ENCODE peak calls at places on chromosomes 5 and 9, in eight cellular contexts. F is activated CD8-positive, alpha-beta T cell treated with anti-CD3 and anti-CD28 coated beads for 36 hours; Q is activated naive CD8-positive, alpha-beta T cell treated with anti-CD3 and anti-CD28 coated beads, Interleukin-2, amount 10 ng/mL, durations not matched to agents 7 days and 5 days; B is Right ventricle myocardium inferior; W is stimulated activated effector memory CD8-positive, alpha-beta T cell treated with anti-CD3 and anti-CD28 coated beads, Interleukin-12 subunit alpha, Interleukin-12 subunit beta, amount 100 ng/mL, for 72 hours; L is aorta; M is right lobe of liver; I is Right ventricle myocardium superior. U is an unnamed sample.

GRCh38 chr9:530681-531080 is 310.8 kb upstream of the DMRT1 start:
- ATAC-seq in F (no peak), Q (no peak), B (peak; percentile 77), W (no peak), L (peak; percentile 79), M (no peak), I (peak; percentile 72), U (no peak)

GRCh38 chr5:34525761-34526160 is 130.4 kb upstream of the RAI14 start:
- ATAC-seq in F (no peak), Q (no peak), B (no peak), W (no peak), L (no peak), M (peak; percentile 44), I (no peak), U (no peak)

GRCh38 chr9:93207326-93207814 is 23.4 kb downstream of the WNK2 start:
- ATAC-seq in F (no peak), Q (no peak), B (peak; percentile 71), W (no peak), L (peak; percentile 84), M (peak; percentile 37), I (peak; percentile 69), U (no peak)

GRCh38 chr5:75666801-75667200 is 50.4 kb downstream of the POC5 start:
- ATAC-seq in F (no peak), Q (no peak), B (no peak), W (no peak), L (no peak), M (no peak), I (no peak), U (no peak)

GRCh38 chr5:168685566-168685965 is 106.4 kb upstream of the PANK3 start:
- ATAC-seq in F (no peak), Q (no peak), B (no peak), W (no peak), L (no peak), M (no peak), I (no peak), U (no peak)

GRCh38 chr9:19748278-19749126 is 40.3 kb downstream of the SLC24A2 start:
- ATAC-seq in F (peak; percentile 66), Q (peak; percentile 88), B (no peak), W (peak; percentile 91), L (no peak), M (peak; percentile 48), I (no peak), U (peak; percentile 91)

GRCh38 chr9:123761905-123762605 is 167.9 kb downstream of the DENND1A start:
- ATAC-seq in F (no peak), Q (no peak), B (no peak), W (no peak), L (no peak), M (peak; percentile 75), I (no peak), U (no peak)

GRCh38 chr9:95852059-95853032 is 23.1 kb upstream of the ERCC6L2 start:
- ATAC-seq in F (peak; percentile 95), Q (peak; percentile 65), B (no peak), W (peak; percentile 99), L (no peak), M (no peak), I (no peak), U (peak; percentile 99)

GRCh38 chr9:5013379-5013778 is 28.3 kb downstream of the JAK2 start:
- ATAC-seq in F (no peak), Q (no peak), B (peak; percentile 62), W (no peak), L (peak; percentile 79), M (no peak), I (peak; percentile 85), U (no peak)

GRCh38 chr5:43699910-43700309 is 96.9 kb downstream of the NNT start:
- ATAC-seq in F (no peak), Q (no peak), B (peak; percentile 67), W (no peak), L (no peak), M (peak; percentile 69), I (peak; percentile 67), U (no peak)

GRCh38 chr5:7087719-7088297 is 308.1 kb upstream of the ADCY2 start:
- ATAC-seq in F (no peak), Q (no peak), B (no peak), W (no peak), L (no peak), M (peak; percentile 25), I (no peak), U (no peak)

GRCh38 chr5:93599427-93600146 is 16.6 kb downstream of the NR2F1 start:
- ATAC-seq in F (no peak), Q (no peak), B (no peak), W (no peak), L (no peak), M (peak; percentile 13), I (no peak), U (no peak)

GRCh38 chr5:179314606-179315355 is 30.5 kb downstream of the ADAMTS2 start:
- ATAC-seq in F (no peak), Q (no peak), B (peak; percentile 45), W (no peak), L (no peak), M (no peak), I (peak; percentile 43), U (no peak)

GRCh38 chr5:80109549-80110478 is 74.7 kb downstream of the THBS4 start:
- ATAC-seq in F (peak; percentile 38), Q (no peak), B (peak; percentile 93), W (no peak), L (no peak), M (peak; percentile 44), I (peak; percentile 96), U (no peak)

GRCh38 chr9:35658144-35658893 is at the start of gene CCDC107:
- ATAC-seq in F (peak; percentile 78), Q (peak; percentile 65), B (peak; percentile 88), W (peak; percentile 74), L (peak; percentile 93), M (peak; percentile 77), I (peak; percentile 87), U (peak; percentile 57)

GRCh38 chr9:128881627-128881883 is 195 bp downstream of the KYAT1 start:
- ATAC-seq in F (peak; percentile 27), Q (no peak), B (peak; percentile 22), W (no peak), L (peak; percentile 30), M (peak; percentile 5), I (peak; percentile 38), U (no peak)

GRCh38 chr9:35726876-35727438 is 5.0 kb downstream of the TLN1 start:
- ATAC-seq in F (peak; percentile 46), Q (peak; percentile 48), B (peak; percentile 27), W (peak; percentile 37), L (peak; percentile 60), M (no peak), I (peak; percentile 62), U (no peak)

GRCh38 chr9:3879731-3880493 is 354.1 kb upstream of the RFX3 start:
- ATAC-seq in F (no peak), Q (no peak), B (no peak), W (no peak), L (no peak), M (no peak), I (no peak), U (no peak)